ENCODE peak calls at places on chromosomes 12 and 14, in seven cellular contexts. C is naive thymus-derived CD4-positive, alpha-beta T cell; R is heart right ventricle; U is CD8-positive, alpha-beta T cell; W is thyroid gland; J is Peyer's patch; D is Panc1. P is an unnamed sample.

GRCh38 chr14:68084256-68084655 is 264.7 kb downstream of the RAD51B start:
- DNase-seq in C (no peak), U (no peak), W (no peak), R (no peak), D (no peak), J (no peak), P (no peak)

GRCh38 chr12:124993568-124994434 is at the start of gene BRI3BP:
- DNase-seq in U (peak; percentile 65), C (peak; percentile 73), D (no peak), W (peak; percentile 62), J (peak; percentile 88), R (peak; percentile 74), P (peak; percentile 74)

GRCh38 chr12:52602552-52602951 is 1.3 kb upstream of the KRT72 start:
- DNase-seq in R (no peak), W (no peak), C (no peak), J (no peak), D (no peak), U (no peak), P (no peak)

GRCh38 chr12:72790273-72790672 is 518.1 kb downstream of the TRHDE start:
- DNase-seq in J (no peak), R (no peak), C (no peak), D (no peak), U (no peak), W (no peak), P (no peak)

GRCh38 chr14:66380143-66380542 is 106.0 kb upstream of the CCDC196 start:
- DNase-seq in J (no peak), W (peak; percentile 18), U (no peak), R (peak; percentile 18), D (no peak), C (no peak), P (no peak)

GRCh38 chr12:88996389-88996788 is 355.9 kb downstream of the DUSP6 start:
- DNase-seq in U (no peak), R (no peak), W (no peak), D (no peak), C (no peak), J (no peak), P (no peak)

GRCh38 chr12:3398196-3398789 is 92.7 kb upstream of the PRMT8 start:
- DNase-seq in R (no peak), W (peak; percentile 5), C (no peak), D (no peak), J (no peak), U (no peak), P (no peak)

GRCh38 chr14:85527006-85527405 is 2.9 kb upstream of the FLRT2 start:
- DNase-seq in R (no peak), D (no peak), W (no peak), U (no peak), C (no peak), J (no peak), P (no peak)

GRCh38 chr14:103232831-103233319 is 101.2 kb upstream of the EIF5 start:
- DNase-seq in U (no peak), C (no peak), R (no peak), D (no peak), J (no peak), W (no peak), P (no peak)

GRCh38 chr14:64580451-64580850 is 30.7 kb downstream of the PPP1R36 start:
- DNase-seq in R (no peak), D (no peak), J (no peak), C (no peak), U (no peak), W (no peak), P (no peak)

GRCh38 chr12:54463484-54463883 is 9.9 kb downstream of the GTSF1 start:
- DNase-seq in J (no peak), U (no peak), D (no peak), R (no peak), W (no peak), C (no peak), P (no peak)

GRCh38 chr12:121536929-121537813 is 43.7 kb downstream of the KDM2B start:
- DNase-seq in C (peak; percentile 20), U (peak; percentile 61), J (peak; percentile 95), W (peak; percentile 98), D (no peak), R (peak; percentile 89), P (peak; percentile 81)

GRCh38 chr14:25833341-25834121 is 764.3 kb downstream of the NOVA1 start:
- DNase-seq in W (no peak), U (no peak), J (no peak), C (no peak), R (no peak), D (no peak), P (no peak)

GRCh38 chr12:80040075-80040738 is 59.1 kb upstream of the OTOGL start:
- DNase-seq in C (no peak), D (no peak), W (no peak), U (no peak), R (no peak), J (no peak), P (no peak)

GRCh38 chr14:76767681-76768055 is 6.4 kb downstream of the VASH1 start:
- DNase-seq in D (no peak), W (no peak), J (peak; percentile 26), R (no peak), U (no peak), C (no peak), P (no peak)

GRCh38 chr12:81196595-81196994 is 118.7 kb downstream of the ACSS3 start:
- DNase-seq in J (no peak), R (no peak), D (no peak), W (no peak), U (no peak), C (no peak), P (no peak)

GRCh38 chr12:128829870-128830504 is 6.2 kb upstream of the SLC15A4 start:
- DNase-seq in D (no peak), R (no peak), W (no peak), U (no peak), J (peak; percentile 73), C (no peak), P (no peak)

GRCh38 chr12:117968084-117968789 is 553 bp downstream of the KSR2 start:
- DNase-seq in W (no peak), J (no peak), C (no peak), R (no peak), D (no peak), U (no peak), P (no peak)

GRCh38 chr12:132593938-132594358 is 16.4 kb downstream of the LRCOL1 start:
- DNase-seq in R (peak; percentile 91), C (no peak), J (peak; percentile 95), U (peak; percentile 37), D (peak; percentile 63), W (peak; percentile 90), P (no peak)

GRCh38 chr14:38255408-38255672 is 553 bp downstream of the CLEC14A start:
- DNase-seq in J (no peak), D (no peak), R (no peak), C (peak; percentile 14), U (no peak), W (peak; percentile 11), P (no peak)
- H3K27ac ChIP-seq in J (peak overlapping the region; percentile 86), D (no peak overlapping the region), R (peak overlapping the region; percentile 98), C (no peak overlapping the region), U (no peak overlapping the region), W (peak overlapping the region; percentile 68), P (no peak overlapping the region)

GRCh38 chr12:11658796-11659195 is 9.3 kb downstream of the ETV6 start:
- DNase-seq in J (no peak), D (no peak), R (no peak), W (no peak), U (no peak), C (no peak), P (no peak)

GRCh38 chr12:11653215-11653753 is 3.8 kb downstream of the ETV6 start:
- DNase-seq in W (no peak), U (peak; percentile 46), D (no peak), C (no peak), R (no peak), J (peak; percentile 69), P (no peak)

GRCh38 chr12:11657511-11657910 is 8.0 kb downstream of the ETV6 start:
- DNase-seq in W (no peak), D (no peak), U (no peak), J (no peak), R (no peak), C (no peak), P (no peak)

GRCh38 chr12:11654338-11654737 is 4.9 kb downstream of the ETV6 start:
- DNase-seq in R (no peak), W (no peak), D (no peak), J (no peak), C (no peak), U (no peak), P (no peak)

GRCh38 chr12:11656550-11656949 is 7.1 kb downstream of the ETV6 start:
- DNase-seq in U (no peak), D (no peak), C (no peak), W (no peak), R (no peak), J (no peak), P (no peak)
- H3K27ac ChIP-seq in U (no peak overlapping the region), D (no peak overlapping the region), C (no peak overlapping the region), W (peak overlapping the region; percentile 34), R (no peak overlapping the region), J (no peak overlapping the region), P (no peak overlapping the region)

GRCh38 chr14:49594347-49595089 is 4.2 kb upstream of the LRR1 start:
- DNase-seq in W (no peak), C (no peak), J (peak; percentile 74), D (no peak), R (no peak), U (no peak), P (no peak)
- H3K27ac ChIP-seq in W (no peak overlapping the region), C (no peak overlapping the region), J (peak overlapping the region; percentile 67), D (peak overlapping the region; percentile 5), R (no peak overlapping the region), U (no peak overlapping the region), P (no peak overlapping the region)

GRCh38 chr14:61749264-61749663 is 13.0 kb upstream of the SNAPC1 start:
- DNase-seq in U (no peak), J (no peak), D (no peak), C (no peak), R (no peak), W (no peak), P (no peak)
- H3K27ac ChIP-seq in U (no peak overlapping the region), J (peak overlapping the region; percentile 85), D (no peak overlapping the region), C (no peak overlapping the region), R (peak overlapping the region; percentile 94), W (peak overlapping the region; percentile 53), P (no peak overlapping the region)

GRCh38 chr14:32078794-32079663 is 1.9 kb downstream of the ARHGAP5 start:
- DNase-seq in J (no peak), R (no peak), D (no peak), U (no peak), W (no peak), C (no peak), P (no peak)
- H3K27ac ChIP-seq in J (peak overlapping the region; percentile 100), R (peak overlapping the region; percentile 97), D (peak overlapping the region; percentile 91), U (no peak overlapping the region), W (peak overlapping the region; percentile 100), C (no peak overlapping the region), P (no peak overlapping the region)

P was measured in substantia nigra.